ENCODE peak calls at places on chromosome 18, in seven cellular contexts. Y is pancreas, P is thoracic aorta, H is A549, O is Peyer's patch, R is GM20000, G is neural crest cell. N is an unnamed sample.

GRCh38 chr18:52008330-52008729 is 331.7 kb upstream of the DCC start:
- DNase-seq in Y (no peak), G (no peak), H (no peak), R (no peak), P (no peak), O (no peak), N (no peak)

GRCh38 chr18:47716632-47717185 is 213.8 kb downstream of the SMAD2 start:
- DNase-seq in O (no peak), P (no peak), H (no peak), G (no peak), R (no peak), Y (no peak), N (no peak)

GRCh38 chr18:7561907-7562460 is 5.1 kb upstream of the PTPRM start:
- DNase-seq in O (no peak), Y (no peak), H (no peak), R (no peak), G (no peak), P (no peak), N (no peak)

GRCh38 chr18:79528296-79528695 is 132.6 kb downstream of the NFATC1 start:
- DNase-seq in Y (no peak), G (no peak), R (no peak), O (no peak), H (no peak), P (no peak), N (no peak)

GRCh38 chr18:39685303-39685902 is 2119.8 kb upstream of the CELF4 start:
- DNase-seq in P (no peak), O (no peak), R (no peak), Y (no peak), H (no peak), G (peak; percentile 1), N (no peak)

GRCh38 chr18:46148810-46149209 is 44.6 kb downstream of the HAUS1 start:
- DNase-seq in Y (no peak), H (peak; percentile 31), P (no peak), G (peak; percentile 65), R (peak; percentile 54), O (peak; percentile 39), N (no peak)

GRCh38 chr18:29383311-29384273 is 1206.7 kb upstream of the CDH2 start:
- DNase-seq in R (no peak), O (no peak), P (no peak), H (no peak), G (no peak), Y (no peak), N (no peak)

GRCh38 chr18:57666818-57667497 is 45.3 kb upstream of the NARS1 start:
- DNase-seq in R (no peak), O (no peak), Y (no peak), P (no peak), G (no peak), H (no peak), N (no peak)

GRCh38 chr18:55779461-55779710 is 191.4 kb upstream of the TCF4 start:
- DNase-seq in H (no peak), O (peak; percentile 36), P (no peak), Y (no peak), R (no peak), G (no peak), N (no peak)

GRCh38 chr18:23735021-23735464 is 45.8 kb downstream of the LAMA3 start:
- DNase-seq in P (no peak), H (no peak), Y (no peak), G (no peak), R (no peak), O (no peak), N (no peak)

GRCh38 chr18:25171334-25171733 is 180.6 kb downstream of the ZNF521 start:
- DNase-seq in P (no peak), O (no peak), H (no peak), R (no peak), Y (no peak), G (no peak), N (no peak)

GRCh38 chr18:48093104-48093503 is 162.6 kb upstream of the SMAD2 start:
- DNase-seq in R (no peak), P (no peak), Y (no peak), H (no peak), O (no peak), G (no peak), N (no peak)

GRCh38 chr18:22309191-22309590 is 108.5 kb downstream of the CTAGE1 start:
- DNase-seq in R (no peak), H (no peak), Y (no peak), P (no peak), G (no peak), O (no peak), N (no peak)

GRCh38 chr18:79523738-79524180 is 128.0 kb downstream of the NFATC1 start:
- DNase-seq in O (peak; percentile 95), Y (peak; percentile 14), P (no peak), H (no peak), R (peak; percentile 77), G (no peak), N (no peak)

GRCh38 chr18:13232971-13233565 is 14.5 kb downstream of the LDLRAD4 start:
- DNase-seq in G (no peak), O (no peak), Y (no peak), R (no peak), P (no peak), H (no peak), N (no peak)

GRCh38 chr18:49016648-49017539 is 66.1 kb upstream of the SMAD7 start:
- DNase-seq in O (no peak), Y (peak; percentile 39), R (no peak), G (no peak), P (no peak), H (peak; percentile 41), N (no peak)

GRCh38 chr18:22267697-22268096 is 98.3 kb downstream of the GATA6 start:
- DNase-seq in R (no peak), Y (no peak), G (no peak), H (no peak), O (no peak), P (no peak), N (no peak)

GRCh38 chr18:58088723-58089074 is 44.7 kb downstream of the NEDD4L start:
- DNase-seq in H (no peak), R (no peak), G (no peak), Y (peak; percentile 78), P (no peak), O (no peak), N (no peak)

GRCh38 chr18:48342588-48342987 is 66.6 kb downstream of the ZBTB7C start:
- DNase-seq in G (no peak), H (no peak), P (no peak), O (no peak), R (no peak), Y (no peak), N (no peak)

GRCh38 chr18:59874166-59874565 is 25.6 kb upstream of the PMAIP1 start:
- DNase-seq in Y (no peak), G (no peak), O (no peak), R (no peak), H (peak; percentile 40), P (no peak), N (no peak)

GRCh38 chr18:55833543-55833942 is 245.6 kb upstream of the TCF4 start:
- DNase-seq in P (no peak), Y (no peak), R (no peak), G (no peak), H (peak; percentile 61), O (no peak), N (no peak)

DNA sequence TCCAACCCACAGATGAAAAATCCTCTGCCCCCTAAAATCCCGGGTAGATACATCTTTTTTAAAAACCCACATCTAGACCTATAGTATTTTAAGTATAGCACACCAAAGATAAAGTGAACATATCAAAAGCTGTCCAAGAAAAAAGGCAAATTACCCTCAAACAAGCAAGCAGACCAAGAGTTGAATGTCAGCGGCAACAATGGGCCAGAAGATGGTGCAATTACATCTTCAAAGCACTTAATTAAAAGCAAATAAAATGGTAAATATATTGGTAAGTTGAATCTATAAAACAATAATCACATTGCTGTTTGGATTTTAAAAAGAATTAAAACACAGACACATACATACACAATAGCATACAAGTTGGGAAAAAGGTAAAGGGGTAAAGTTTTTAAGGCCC is 98.5 kb downstream of the MYOM1 start:
- DNase-seq in G (no peak), O (no peak), Y (no peak), R (no peak), P (no peak), H (no peak), N (no peak)
- TF ChIP-seq CTCF in G (no peak), O (no peak), Y (no peak), R (peak; percentile 1), P (no peak), H (no peak), N (no peak)

GRCh38 chr18:34321075-34321474 is 96.4 kb upstream of the NOL4 start:
- DNase-seq in P (no peak), O (no peak), R (peak; percentile 34), H (no peak), G (no peak), Y (no peak), N (no peak)
- TF ChIP-seq CTCF in P (no peak), O (no peak), R (no peak), H (no peak), G (no peak), Y (no peak), N (no peak)

GRCh38 chr18:370753-371615 is 103.1 kb upstream of the THOC1 start:
- DNase-seq in R (no peak), P (no peak), H (no peak), G (no peak), O (no peak), Y (no peak), N (no peak)

GRCh38 chr18:365651-366050 is 97.8 kb upstream of the THOC1 start:
- DNase-seq in G (no peak), H (no peak), O (no peak), R (no peak), P (no peak), Y (no peak), N (no peak)

GRCh38 chr18:371616-371998 is 103.8 kb upstream of the THOC1 start:
- DNase-seq in H (no peak), P (no peak), R (no peak), O (no peak), Y (no peak), G (no peak), N (no peak)

GRCh38 chr18:366466-367053 is 98.7 kb upstream of the THOC1 start:
- DNase-seq in O (no peak), P (no peak), Y (no peak), R (no peak), H (no peak), G (no peak), N (no peak)

DNA sequence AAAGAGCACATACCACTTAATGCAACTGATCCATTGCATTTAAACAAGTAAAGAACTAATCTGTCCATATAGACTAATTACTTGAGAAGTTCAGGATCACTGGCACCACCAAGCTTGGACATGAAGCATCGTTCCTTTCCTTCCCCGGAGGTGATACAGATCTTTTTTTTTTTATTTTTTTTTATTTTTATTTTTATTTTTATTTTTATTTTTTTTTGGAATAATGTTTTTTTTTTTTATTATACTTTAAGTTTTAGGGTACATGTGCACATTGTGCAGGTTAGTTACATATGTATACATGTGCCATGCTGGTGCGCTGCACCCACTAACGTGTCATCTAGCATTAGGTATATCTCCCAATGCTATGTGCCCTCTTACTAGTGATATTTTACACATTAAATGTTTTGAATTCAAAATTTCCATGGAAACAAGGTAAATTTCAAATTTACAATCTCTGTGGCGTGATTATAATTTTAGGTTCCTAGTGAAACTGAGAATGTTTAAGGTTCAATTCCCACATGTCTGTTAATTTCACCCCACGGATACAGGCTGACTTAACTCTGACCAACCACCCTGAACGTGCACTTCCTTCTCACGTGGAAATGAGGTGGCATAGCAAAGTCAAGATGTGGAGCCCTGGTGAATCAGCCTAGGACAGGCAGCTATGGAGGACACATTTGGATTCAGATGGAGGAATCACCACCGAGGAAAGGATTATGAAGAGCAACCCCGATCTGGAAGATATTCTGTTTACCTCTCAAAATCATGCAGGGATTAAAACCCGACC is 101.6 kb upstream of the THOC1 start:
- DNase-seq in P (no peak), H (no peak), R (no peak), Y (no peak), O (no peak), G (no peak), N (no peak)
- TF ChIP-seq CTCF in P (no peak), H (no peak), R (no peak), Y (no peak), O (no peak), G (no peak), N (no peak)

GRCh38 chr18:3238742-3239141 is 8.9 kb upstream of the MYL12A start:
- DNase-seq in H (no peak), G (no peak), Y (no peak), P (no peak), O (no peak), R (no peak), N (no peak)
- TF ChIP-seq CTCF in H (no peak), G (no peak), Y (no peak), P (no peak), O (peak; percentile 31), R (no peak), N (no peak)